ENCODE peak calls at places on chromosome 2, in ten cellular contexts. O is aorta; C is colonic mucosa; V is neural progenitor cell; Z is tibial nerve; F is adipocyte; S is IMR-90; J is CD8-positive, alpha-beta memory T cell; D is ovary; Y is left ventricle myocardium inferior. M is an unnamed sample.
A peak's percentile ranks its signal among the peaks of the same experiment; 100 is the strongest.

GRCh38 chr2:6358542-6358941 is 507.2 kb downstream of the CMPK2 start:
- DNase-seq in O (no peak), C (no peak), V (no peak), Z (no peak), F (no peak), S (no peak), J (no peak), D (no peak), Y (no peak), M (no peak)

GRCh38 chr2:69483024-69483423 is 45.8 kb upstream of the NFU1 start:
- DNase-seq in O (no peak), C (no peak), V (no peak), Z (no peak), F (no peak), S (no peak), J (no peak), D (no peak), Y (no peak), M (no peak)

GRCh38 chr2:236193026-236193425 is 24.8 kb upstream of the GBX2 start:
- DNase-seq in O (no peak), C (no peak), V (no peak), Z (no peak), F (no peak), S (no peak), J (no peak), D (no peak), Y (no peak), M (no peak)

GRCh38 chr2:111659361-111660281 is 224.4 kb downstream of the ANAPC1 start:
- DNase-seq in O (peak; percentile 89), C (peak; percentile 66), V (no peak), Z (peak; percentile 82), F (peak; percentile 86), S (peak; percentile 85), J (no peak), D (no peak), Y (peak; percentile 40), M (peak; percentile 81)

GRCh38 chr2:107325983-107326786 is 440.2 kb upstream of the ST6GAL2 start:
- DNase-seq in O (no peak), C (no peak), V (no peak), Z (peak; percentile 41), F (peak; percentile 93), S (no peak), J (no peak), D (no peak), Y (no peak), M (peak; percentile 9)

GRCh38 chr2:137345994-137346393 is 580.6 kb downstream of the THSD7B start:
- DNase-seq in O (no peak), C (no peak), V (no peak), Z (no peak), F (no peak), S (no peak), J (no peak), D (no peak), Y (no peak), M (no peak)

GRCh38 chr2:25202290-25202689 is 33.9 kb upstream of the POMC start:
- DNase-seq in O (peak; percentile 46), C (no peak), V (no peak), Z (no peak), F (no peak), S (no peak), J (no peak), D (no peak), Y (no peak), M (no peak)

GRCh38 chr2:217976301-217976700 is 26.5 kb downstream of the TNS1 start:
- DNase-seq in O (peak; percentile 36), C (no peak), V (no peak), Z (no peak), F (no peak), S (no peak), J (no peak), D (no peak), Y (no peak), M (no peak)

GRCh38 chr2:43219383-43220228 is 6.8 kb downstream of the ZFP36L2 start:
- DNase-seq in O (peak; percentile 94), C (peak; percentile 94), V (peak; percentile 57), Z (peak; percentile 72), F (peak; percentile 77), S (peak; percentile 80), J (peak; percentile 94), D (peak; percentile 84), Y (peak; percentile 90), M (peak; percentile 95)

GRCh38 chr2:55585451-55586079 is 31.9 kb downstream of the PPP4R3B start:
- DNase-seq in O (no peak), C (no peak), V (no peak), Z (no peak), F (peak; percentile 77), S (peak; percentile 80), J (no peak), D (no peak), Y (no peak), M (no peak)

DNA sequence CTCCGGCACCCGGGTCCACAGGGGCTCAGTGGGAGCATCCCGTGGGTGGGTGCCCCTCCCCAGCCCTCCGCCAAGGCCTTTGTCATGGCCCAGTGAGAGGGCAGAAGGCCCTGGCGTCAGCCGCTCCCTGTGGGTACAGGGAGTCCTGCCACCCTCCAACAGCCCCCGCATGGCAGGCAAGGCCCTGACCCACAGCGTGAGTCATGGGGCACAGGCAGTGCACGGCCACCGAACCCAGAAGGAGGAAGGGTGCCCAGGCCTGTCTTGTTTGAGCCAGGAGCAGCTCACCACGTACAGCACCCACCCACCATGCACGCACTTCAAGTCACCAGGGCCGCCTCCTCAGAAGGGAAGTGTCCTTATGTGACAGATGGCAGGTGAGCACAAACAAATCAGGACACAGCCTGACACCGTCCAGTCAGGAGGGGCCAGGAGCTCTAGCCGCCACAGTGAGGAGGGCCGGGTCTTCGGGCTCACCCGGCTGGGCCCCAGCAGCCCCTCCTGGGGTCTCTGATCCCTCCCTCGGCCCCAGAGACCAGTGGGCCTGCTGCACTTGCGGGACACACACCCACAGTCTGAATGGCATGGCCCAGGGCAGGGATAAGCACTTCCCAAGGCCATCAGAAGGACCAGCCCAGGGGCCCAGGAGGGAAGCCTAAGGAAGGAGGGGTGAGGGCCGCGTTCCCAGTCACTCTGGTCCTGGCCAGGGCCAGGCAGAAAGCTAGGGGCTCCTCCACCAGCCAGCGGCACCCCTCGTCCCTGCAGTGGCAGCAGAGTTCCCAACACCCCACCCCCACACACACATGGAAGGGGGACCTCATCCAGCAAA is 25.8 kb downstream of the BIN1 start:
- DNase-seq in O (no peak), C (no peak), V (no peak), Z (no peak), F (no peak), S (no peak), J (peak; percentile 55), D (no peak), Y (no peak), M (peak; percentile 66)
- H3K4me3 ChIP-seq in O (no peak overlapping the region), C (peak overlapping the region; percentile 12), V (no peak overlapping the region), Z (peak overlapping the region; percentile 37), F (peak overlapping the region; percentile 18), S (no peak overlapping the region), J (peak overlapping the region; percentile 93), D (no peak overlapping the region), Y (no peak overlapping the region), M (no peak overlapping the region)

GRCh38 chr2:102664439-102665042 is 45.2 kb downstream of the SLC9A2 start:
- DNase-seq in O (no peak), C (peak; percentile 74), V (no peak), Z (no peak), F (peak; percentile 4), S (peak; percentile 6), J (no peak), D (no peak), Y (no peak), M (no peak)

GRCh38 chr2:102668171-102668570 is 48.8 kb downstream of the SLC9A2 start:
- DNase-seq in O (no peak), C (peak; percentile 44), V (no peak), Z (no peak), F (no peak), S (no peak), J (no peak), D (no peak), Y (no peak), M (no peak)

GRCh38 chr2:102669401-102669800 is 50.0 kb downstream of the SLC9A2 start:
- DNase-seq in O (no peak), C (no peak), V (no peak), Z (no peak), F (no peak), S (no peak), J (no peak), D (no peak), Y (no peak), M (no peak)

GRCh38 chr2:102662861-102663260 is 43.5 kb downstream of the SLC9A2 start:
- DNase-seq in O (no peak), C (no peak), V (no peak), Z (no peak), F (no peak), S (no peak), J (no peak), D (no peak), Y (no peak), M (no peak)

GRCh38 chr2:102667072-102667471 is 47.7 kb downstream of the SLC9A2 start:
- DNase-seq in O (no peak), C (no peak), V (no peak), Z (no peak), F (no peak), S (no peak), J (no peak), D (no peak), Y (no peak), M (no peak)
- H3K27me3 ChIP-seq in O (no peaks in the 10 kb centered on the region), C (no peaks in the 10 kb centered on the region), V (no peaks in the 10 kb centered on the region), Z (no peaks in the 10 kb centered on the region), F (peaks cover 4% of the 10 kb centered on the region), S (peaks cover 2% of the 10 kb centered on the region), J (no peaks in the 10 kb centered on the region), D (no peaks in the 10 kb centered on the region), Y (peaks cover 11% of the 10 kb centered on the region), M (no peaks in the 10 kb centered on the region)

DNA sequence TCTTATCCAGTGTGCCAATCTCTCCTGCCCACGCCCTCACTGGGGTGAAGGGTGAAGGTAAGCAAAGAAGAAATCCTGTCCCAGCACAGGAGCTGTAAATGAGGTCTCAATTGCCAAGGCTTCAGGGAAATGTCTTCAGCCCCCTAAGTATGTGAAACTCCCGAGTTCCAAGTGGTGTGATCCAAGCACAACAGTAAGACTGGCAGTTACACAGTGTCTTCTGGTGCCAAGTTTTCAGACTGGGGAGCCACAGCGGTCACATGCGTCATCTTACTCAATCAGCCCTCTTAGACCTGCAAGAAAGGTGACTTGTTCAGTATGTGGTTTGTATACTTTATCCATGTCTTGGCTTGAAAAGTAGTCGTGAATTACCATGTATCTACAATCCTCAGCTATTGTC is 55.0 kb upstream of the SPRED2 start:
- DNase-seq in O (no peak), C (no peak), V (no peak), Z (no peak), F (no peak), S (no peak), J (no peak), D (no peak), Y (no peak), M (no peak)
- H3K9me3 ChIP-seq in O (no peaks in the 10 kb centered on the region), C (no peaks in the 10 kb centered on the region), V (no peaks in the 10 kb centered on the region), Z (no peaks in the 10 kb centered on the region), F (peaks cover 39% of the 10 kb centered on the region), S (peaks cover 12% of the 10 kb centered on the region), J (no peaks in the 10 kb centered on the region), D (no peaks in the 10 kb centered on the region), Y (peaks cover 11% of the 10 kb centered on the region), M (no peaks in the 10 kb centered on the region)

GRCh38 chr2:61585383-61585782 is 47.2 kb upstream of the XPO1 start:
- DNase-seq in O (no peak), C (no peak), V (peak; percentile 69), Z (no peak), F (no peak), S (no peak), J (no peak), D (no peak), Y (no peak), M (no peak)

DNA sequence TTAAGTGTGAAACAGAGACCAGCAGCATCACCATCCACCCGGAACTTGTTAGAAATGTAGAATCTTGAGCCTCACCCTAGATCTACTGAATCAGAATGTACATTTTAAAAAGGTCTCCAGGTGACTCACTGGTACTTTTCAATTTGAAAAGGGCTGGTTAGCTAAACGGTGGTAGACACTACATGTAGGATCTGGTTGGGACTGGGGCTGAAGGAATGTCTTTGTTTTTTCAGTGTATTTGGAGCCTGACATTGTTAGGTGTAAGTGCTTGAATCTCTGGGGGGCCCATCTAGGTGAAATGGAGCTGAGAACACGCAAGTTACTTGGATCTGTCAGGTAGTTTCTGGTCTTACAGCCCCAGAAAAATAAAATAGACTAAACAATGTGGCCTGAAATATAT is 44.0 kb upstream of the XPO1 start:
- DNase-seq in O (no peak), C (no peak), V (peak; percentile 37), Z (no peak), F (no peak), S (no peak), J (no peak), D (no peak), Y (no peak), M (no peak)
- H3K4me3 ChIP-seq in O (no peak overlapping the region), C (no peak overlapping the region), V (no peak overlapping the region), Z (no peak overlapping the region), F (no peak overlapping the region), S (no peak overlapping the region), J (no peak overlapping the region), D (no peak overlapping the region), Y (no peak overlapping the region), M (no peak overlapping the region)